ENCODE peak calls at places on chromosomes 7 and 10, in nine cellular contexts. P, H, M, Y, T, X, V, S and U are unnamed samples.

GRCh38 chr10:103968441-103969391 is 1.8 kb downstream of the SLK start:
- DNase-seq in S (no peak), M (no peak), T (peak; percentile 55), Y (no peak), V (no peak), P (no peak), X (peak; percentile 24), H (no peak), U (no peak)

GRCh38 chr10:89303161-89303560 is 1.3 kb downstream of the IFIT2 start:
- DNase-seq in V (no peak), P (no peak), S (no peak), Y (no peak), X (no peak), T (no peak), H (no peak), M (no peak), U (no peak)

GRCh38 chr7:2758673-2759603 is 70.9 kb downstream of the AMZ1 start:
- DNase-seq in H (no peak), Y (no peak), S (no peak), P (no peak), T (no peak), V (no peak), X (no peak), M (no peak), U (no peak)

GRCh38 chr10:96791902-96792301 is 40.2 kb upstream of the LCOR start:
- DNase-seq in T (no peak), P (no peak), M (no peak), H (no peak), Y (no peak), X (no peak), V (no peak), S (no peak), U (no peak)

GRCh38 chr10:80690434-80690833 is 152.7 kb downstream of the SH2D4B start:
- DNase-seq in Y (no peak), P (no peak), V (no peak), S (no peak), H (no peak), X (no peak), M (no peak), T (no peak), U (no peak)

GRCh38 chr7:50507898-50508470 is 57.2 kb downstream of the DDC start:
- DNase-seq in T (no peak), Y (no peak), M (peak; percentile 13), P (no peak), S (no peak), H (no peak), V (no peak), X (no peak), U (no peak)

GRCh38 chr7:21923663-21924062 is 22.0 kb downstream of the CDCA7L start:
- DNase-seq in M (peak; percentile 68), P (no peak), X (peak; percentile 32), V (peak; percentile 65), S (no peak), Y (no peak), T (no peak), H (peak; percentile 41), U (no peak)

GRCh38 chr7:39621784-39622411 is 1.5 kb upstream of the RALA start:
- DNase-seq in Y (no peak), V (no peak), P (no peak), M (no peak), S (no peak), T (peak; percentile 76), X (peak; percentile 35), H (peak; percentile 59), U (no peak)

GRCh38 chr10:6141296-6142151 is 52.7 kb downstream of the RBM17 start:
- DNase-seq in X (peak; percentile 92), V (no peak), Y (no peak), M (no peak), H (peak; percentile 90), P (peak; percentile 48), S (no peak), T (peak; percentile 93), U (no peak)

GRCh38 chr10:1393481-1393880 is 337.3 kb downstream of the WDR37 start:
- DNase-seq in H (no peak), X (no peak), T (no peak), P (no peak), Y (no peak), S (no peak), V (no peak), M (no peak), U (no peak)

GRCh38 chr7:154929006-154929726 is 73.8 kb downstream of the PAXIP1 start:
- DNase-seq in V (no peak), Y (no peak), M (no peak), H (no peak), S (no peak), P (no peak), X (no peak), T (no peak), U (no peak)

GRCh38 chr7:139901411-139901810 is 72.3 kb downstream of the TBXAS1 start:
- DNase-seq in M (no peak), T (no peak), V (no peak), Y (no peak), X (no peak), S (no peak), H (no peak), P (no peak), U (no peak)

GRCh38 chr7:13834328-13834761 is 155.1 kb downstream of the ETV1 start:
- DNase-seq in Y (no peak), H (no peak), T (peak; percentile 45), M (no peak), X (no peak), S (no peak), V (peak; percentile 77), P (no peak), U (no peak)

GRCh38 chr7:108146070-108146842 is 16.1 kb upstream of the LAMB4 start:
- DNase-seq in S (no peak), H (peak; percentile 74), X (peak; percentile 86), T (peak; percentile 86), P (peak; percentile 21), V (peak; percentile 88), Y (peak; percentile 2), M (peak; percentile 80), U (no peak)

GRCh38 chr10:73908853-73909611 is 1.9 kb upstream of the PLAU start:
- DNase-seq in M (no peak), Y (peak; percentile 33), T (peak; percentile 96), P (peak; percentile 81), H (peak; percentile 98), S (no peak), V (peak; percentile 61), X (peak; percentile 100), U (peak; percentile 78)

GRCh38 chr7:74291535-74291934 is 2.3 kb downstream of the CLIP2 start:
- DNase-seq in X (no peak), Y (no peak), S (no peak), P (no peak), T (no peak), M (no peak), V (no peak), H (no peak), U (no peak)
- H3K4me1 ChIP-seq in X (peaks cover 29% of the 10 kb centered on the region), Y (peaks cover 13% of the 10 kb centered on the region), S (peaks cover 13% of the 10 kb centered on the region), P (peaks cover 51% of the 10 kb centered on the region), T (peaks cover 24% of the 10 kb centered on the region), M (peaks cover 3% of the 10 kb centered on the region), V (peaks cover 14% of the 10 kb centered on the region), H (peaks cover 29% of the 10 kb centered on the region), U (peaks cover 31% of the 10 kb centered on the region)

DNA sequence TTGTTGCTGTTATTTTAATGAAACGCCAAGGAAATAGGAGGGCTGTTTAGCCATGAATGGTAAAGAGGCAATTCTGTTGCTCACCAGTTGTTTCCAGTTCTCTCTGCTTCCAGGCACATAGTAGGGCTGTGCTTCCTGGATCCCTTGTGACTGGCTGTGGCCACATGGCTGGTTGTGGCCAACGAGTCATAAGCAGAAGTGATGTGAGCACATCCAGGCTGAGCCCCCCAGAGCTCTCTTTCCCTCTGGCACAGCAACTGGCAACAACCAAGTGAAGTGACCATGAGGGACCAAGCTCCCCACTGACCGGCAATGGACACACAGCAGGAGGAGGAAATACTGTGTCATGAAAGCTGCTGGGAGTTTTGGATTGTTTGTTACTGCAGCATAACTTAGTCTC is 10.3 kb downstream of the GRID1 start:
- DNase-seq in H (no peak), M (no peak), V (no peak), T (no peak), Y (no peak), S (no peak), P (no peak), X (no peak), U (no peak)
- H3K4me3 ChIP-seq in H (no peak overlapping the region), M (no peak overlapping the region), V (no peak overlapping the region), T (no peak overlapping the region), Y (no peak overlapping the region), S (no peak overlapping the region), P (no peak overlapping the region), X (no peak overlapping the region), U (no peak overlapping the region)

GRCh38 chr7:100396421-100396982 is 23.2 kb downstream of the PILRA start:
- DNase-seq in V (no peak), X (no peak), P (no peak), M (no peak), H (no peak), S (no peak), Y (no peak), T (no peak), U (no peak)

GRCh38 chr7:100397336-100398081 is 24.2 kb downstream of the PILRA start:
- DNase-seq in M (no peak), T (no peak), H (no peak), S (no peak), V (peak; percentile 65), X (no peak), P (no peak), Y (no peak), U (no peak)

GRCh38 chr7:100400041-100400440 is 26.8 kb downstream of the PILRA start:
- DNase-seq in T (no peak), P (no peak), S (no peak), V (no peak), M (no peak), H (no peak), X (no peak), Y (no peak), U (no peak)

GRCh38 chr7:100400656-100401055 is 27.4 kb downstream of the PILRA start:
- DNase-seq in H (no peak), X (no peak), Y (no peak), S (no peak), M (peak; percentile 52), P (no peak), T (no peak), V (peak; percentile 88), U (no peak)

DNA sequence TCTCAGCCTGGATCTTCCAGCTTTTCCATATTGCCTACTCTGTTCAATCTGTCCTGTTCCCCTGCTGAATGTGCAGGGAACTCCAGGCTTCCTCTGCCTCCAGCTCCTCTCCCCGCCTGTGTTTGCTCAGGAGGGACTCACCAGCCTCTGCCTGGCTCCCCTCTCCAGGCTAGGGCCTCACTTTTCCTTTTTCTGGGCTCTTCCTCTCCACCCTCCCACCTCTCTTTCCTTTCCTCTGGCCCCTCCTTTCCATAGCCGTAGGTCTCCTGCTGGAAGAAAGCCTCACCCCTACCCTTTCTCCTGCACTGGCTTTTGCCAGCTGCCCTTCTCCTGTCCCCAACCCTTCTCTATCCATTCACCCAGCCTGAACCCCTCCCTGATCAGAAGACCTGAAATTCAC is 25.0 kb downstream of the PILRA start:
- DNase-seq in X (no peak), M (no peak), V (no peak), Y (no peak), H (no peak), S (no peak), P (no peak), T (no peak), U (no peak)
- H3K4me1 ChIP-seq in X (no peaks in the 10 kb centered on the region), M (no peaks in the 10 kb centered on the region), V (no peaks in the 10 kb centered on the region), Y (no peaks in the 10 kb centered on the region), H (no peaks in the 10 kb centered on the region), S (no peaks in the 10 kb centered on the region), P (no peaks in the 10 kb centered on the region), T (no peaks in the 10 kb centered on the region), U (no peaks in the 10 kb centered on the region)

DNA sequence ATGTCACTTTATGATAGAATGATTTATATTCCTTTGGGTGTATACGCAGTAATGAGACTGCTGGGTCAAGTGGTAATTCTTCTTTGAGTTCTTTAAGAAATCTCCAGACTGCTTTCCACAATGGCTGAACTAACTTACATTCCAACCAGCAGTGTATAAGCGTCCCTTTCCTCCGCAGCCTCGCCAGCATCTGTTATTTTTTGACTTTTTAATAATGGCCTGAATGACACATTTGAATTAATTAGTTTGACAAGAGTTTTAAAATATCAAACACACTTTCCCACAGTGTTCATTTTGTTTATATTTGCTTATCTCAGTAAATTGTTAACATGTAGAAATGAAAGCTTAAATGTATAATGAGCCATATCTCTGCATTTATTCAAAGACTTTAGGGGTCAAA is 116.8 kb downstream of the TES start:
- DNase-seq in H (no peak), T (no peak), S (no peak), P (no peak), V (no peak), X (no peak), Y (no peak), M (no peak), U (no peak)
- H3K4me3 ChIP-seq in H (no peak overlapping the region), T (no peak overlapping the region), S (no peak overlapping the region), P (no peak overlapping the region), V (no peak overlapping the region), X (peak overlapping the region; percentile 17), Y (no peak overlapping the region), M (no peak overlapping the region), U (no peak overlapping the region)